ENCODE peak calls at places on chromosomes 7 and 10, in five cellular contexts. One of them, this sample, is unnamed.

GRCh38 chr10:68647928-68648327 is 73.1 kb upstream of the CCAR1 start:
- DNase-seq in GM12891: no peak
- DNase-seq in SK-N-SH: no peak
- DNase-seq in spleen: no peak
- DNase-seq in suprapubic skin: no peak
- DNase-seq in this sample: no peak

GRCh38 chr10:3397231-3397630 is 224.6 kb upstream of the PITRM1 start:
- DNase-seq in GM12891: no peak
- DNase-seq in SK-N-SH: no peak
- DNase-seq in spleen: no peak
- DNase-seq in suprapubic skin: no peak
- DNase-seq in this sample: no peak

GRCh38 chr7:151755131-151755787 is 121.7 kb downstream of the PRKAG2 start:
- DNase-seq in GM12891: no peak
- DNase-seq in SK-N-SH: no peak
- DNase-seq in spleen: no peak
- DNase-seq in suprapubic skin: peak
- DNase-seq in this sample: no peak

GRCh38 chr7:117219485-117219884 is 103.4 kb downstream of the WNT2 start:
- DNase-seq in GM12891: no peak
- DNase-seq in SK-N-SH: no peak
- DNase-seq in spleen: no peak
- DNase-seq in suprapubic skin: no peak
- DNase-seq in this sample: no peak

GRCh38 chr7:27104244-27105149 is 2.0 kb upstream of the HOXA2 start:
- DNase-seq in GM12891: no peak
- DNase-seq in SK-N-SH: no peak
- DNase-seq in spleen: no peak
- DNase-seq in suprapubic skin: no peak
- DNase-seq in this sample: no peak

GRCh38 chr10:110006358-110007170 is 1.2 kb upstream of the ADD3 start:
- DNase-seq in GM12891: no peak
- DNase-seq in SK-N-SH: peak
- DNase-seq in spleen: no peak
- DNase-seq in suprapubic skin: peak
- DNase-seq in this sample: peak

GRCh38 chr7:28096713-28097112 is 83.9 kb downstream of the JAZF1 start:
- DNase-seq in GM12891: peak
- DNase-seq in SK-N-SH: peak
- DNase-seq in spleen: no peak
- DNase-seq in suprapubic skin: no peak
- DNase-seq in this sample: no peak

GRCh38 chr7:20352573-20353304 is 22.0 kb downstream of the ITGB8 start:
- DNase-seq in GM12891: no peak
- DNase-seq in SK-N-SH: no peak
- DNase-seq in spleen: no peak
- DNase-seq in suprapubic skin: no peak
- DNase-seq in this sample: no peak

GRCh38 chr7:106603300-106603699 is 57.7 kb downstream of the CCDC71L start:
- DNase-seq in GM12891: no peak
- DNase-seq in SK-N-SH: no peak
- DNase-seq in spleen: no peak
- DNase-seq in suprapubic skin: no peak
- DNase-seq in this sample: no peak

GRCh38 chr7:123070702-123071286 is 75.3 kb upstream of the TAS2R16 start:
- DNase-seq in GM12891: no peak
- DNase-seq in SK-N-SH: peak
- DNase-seq in spleen: no peak
- DNase-seq in suprapubic skin: no peak
- DNase-seq in this sample: no peak

GRCh38 chr7:76020031-76020714 is 25.8 kb upstream of the TMEM120A start:
- DNase-seq in GM12891: peak
- DNase-seq in SK-N-SH: peak
- DNase-seq in spleen: peak
- DNase-seq in suprapubic skin: peak
- DNase-seq in this sample: no peak

GRCh38 chr7:149817301-149817771 is 20.8 kb upstream of the ZNF862 start:
- DNase-seq in GM12891: no peak
- DNase-seq in SK-N-SH: peak
- DNase-seq in spleen: peak
- DNase-seq in suprapubic skin: no peak
- DNase-seq in this sample: no peak

GRCh38 chr7:114939484-114940097 is 17.7 kb downstream of the MDFIC start:
- DNase-seq in GM12891: no peak
- DNase-seq in SK-N-SH: no peak
- DNase-seq in spleen: no peak
- DNase-seq in suprapubic skin: no peak
- DNase-seq in this sample: no peak

GRCh38 chr7:115070311-115070710 is 148.4 kb downstream of the MDFIC start:
- DNase-seq in GM12891: no peak
- DNase-seq in SK-N-SH: no peak
- DNase-seq in spleen: no peak
- DNase-seq in suprapubic skin: no peak
- DNase-seq in this sample: no peak

GRCh38 chr10:5574642-5575131 is 49.9 kb downstream of the CALML3 start:
- DNase-seq in GM12891: no peak
- DNase-seq in SK-N-SH: no peak
- DNase-seq in spleen: peak
- DNase-seq in suprapubic skin: no peak
- DNase-seq in this sample: no peak

GRCh38 chr7:109821156-109821555 is 1251.5 kb downstream of the DNAJB9 start:
- DNase-seq in GM12891: no peak
- DNase-seq in SK-N-SH: no peak
- DNase-seq in spleen: no peak
- DNase-seq in suprapubic skin: no peak
- DNase-seq in this sample: no peak

GRCh38 chr10:48731654-48732053 is 47.0 kb downstream of the WDFY4 start:
- DNase-seq in GM12891: no peak
- DNase-seq in SK-N-SH: no peak
- DNase-seq in spleen: no peak
- DNase-seq in suprapubic skin: no peak
- DNase-seq in this sample: peak

GRCh38 chr10:124906551-124907001 is 35.3 kb upstream of the ZRANB1 start:
- DNase-seq in GM12891: no peak
- DNase-seq in SK-N-SH: no peak
- DNase-seq in spleen: no peak
- DNase-seq in suprapubic skin: no peak
- DNase-seq in this sample: no peak

GRCh38 chr10:3805791-3806381 is 20.9 kb upstream of the KLF6 start:
- DNase-seq in GM12891: no peak
- DNase-seq in SK-N-SH: no peak
- DNase-seq in spleen: peak
- DNase-seq in suprapubic skin: no peak
- DNase-seq in this sample: no peak

GRCh38 chr7:88311675-88312036 is 5.0 kb upstream of the STEAP4 start:
- DNase-seq in GM12891: no peak
- DNase-seq in SK-N-SH: no peak
- DNase-seq in spleen: no peak
- DNase-seq in suprapubic skin: no peak
- DNase-seq in this sample: no peak

GRCh38 chr7:27185013-27185707 is at the start of gene HOXA11:
- DNase-seq in GM12891: no peak
- DNase-seq in SK-N-SH: no peak
- DNase-seq in spleen: peak
- DNase-seq in suprapubic skin: peak
- DNase-seq in this sample: no peak

GRCh38 chr7:90629306-90629918 is 33.3 kb downstream of the CDK14 start:
- DNase-seq in GM12891: no peak
- DNase-seq in SK-N-SH: peak
- DNase-seq in spleen: no peak
- DNase-seq in suprapubic skin: no peak
- DNase-seq in this sample: no peak

GRCh38 chr10:33743429-33743857 is 409.0 kb upstream of the NRP1 start:
- DNase-seq in GM12891: no peak
- DNase-seq in SK-N-SH: no peak
- DNase-seq in spleen: no peak
- DNase-seq in suprapubic skin: no peak
- DNase-seq in this sample: no peak

GRCh38 chr7:155009570-155010157 is 6.7 kb upstream of the PAXIP1 start:
- DNase-seq in GM12891: no peak
- DNase-seq in SK-N-SH: peak
- DNase-seq in spleen: no peak
- DNase-seq in suprapubic skin: no peak
- DNase-seq in this sample: no peak

GRCh38 chr7:106180721-106181120 is 68.6 kb upstream of the SYPL1 start:
- DNase-seq in GM12891: no peak
- DNase-seq in SK-N-SH: no peak
- DNase-seq in spleen: no peak
- DNase-seq in suprapubic skin: no peak
- DNase-seq in this sample: no peak

GRCh38 chr10:119250641-119251314 is 43.4 kb downstream of the GRK5 start:
- DNase-seq in GM12891: no peak
- DNase-seq in SK-N-SH: no peak
- DNase-seq in spleen: peak
- DNase-seq in suprapubic skin: no peak
- DNase-seq in this sample: no peak

DNA sequence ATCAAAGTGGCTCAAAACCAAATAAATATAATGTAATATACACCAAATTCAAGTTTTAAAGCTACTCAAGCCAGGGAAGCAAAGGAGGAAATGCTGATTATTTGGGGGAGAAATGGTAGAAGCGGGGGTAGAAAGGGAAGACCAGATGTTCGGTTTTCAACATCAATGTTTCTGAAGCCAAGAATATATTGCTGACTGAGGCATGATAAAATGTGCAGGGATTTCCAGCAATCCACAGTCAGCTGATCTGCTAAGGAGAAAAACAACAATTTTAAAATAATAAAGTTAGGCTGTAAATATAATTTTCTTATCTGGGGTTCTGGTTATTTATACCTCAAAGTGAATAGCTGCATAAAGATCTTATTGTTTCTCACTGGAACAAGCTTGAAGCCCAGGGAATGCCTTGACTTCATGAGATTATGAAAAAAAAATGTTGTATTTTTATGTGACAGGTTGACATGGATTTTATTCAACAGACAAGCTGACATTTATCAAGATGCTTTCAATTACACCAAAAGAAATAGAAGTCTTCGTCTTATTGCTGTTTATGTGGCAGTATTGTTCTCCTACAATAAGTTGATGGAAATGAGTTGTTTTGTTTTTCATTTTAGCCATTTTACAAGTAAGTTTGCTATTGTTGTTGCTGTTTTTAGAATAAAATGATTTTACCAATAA is 28.6 kb upstream of the BMPER start:
- DNase-seq in GM12891: no peak
- DNase-seq in SK-N-SH: no peak
- DNase-seq in spleen: no peak
- DNase-seq in suprapubic skin: no peak
- DNase-seq in this sample: no peak
- TF ChIP-seq POLR2AphosphoS5 in GM12891: no peak
- TF ChIP-seq POLR2AphosphoS5 in SK-N-SH: no peak
- TF ChIP-seq POLR2AphosphoS5 in spleen: no peak
- TF ChIP-seq POLR2AphosphoS5 in suprapubic skin: no peak
- TF ChIP-seq POLR2AphosphoS5 in this sample: no peak

GRCh38 chr10:133394064-133394663 is at the start of gene MTG1:
- DNase-seq in GM12891: peak
- DNase-seq in SK-N-SH: peak
- DNase-seq in spleen: peak
- DNase-seq in suprapubic skin: peak
- DNase-seq in this sample: no peak
- TF ChIP-seq POLR2AphosphoS5 in GM12891: peak
- TF ChIP-seq POLR2AphosphoS5 in SK-N-SH: peak
- TF ChIP-seq POLR2AphosphoS5 in spleen: peak
- TF ChIP-seq POLR2AphosphoS5 in suprapubic skin: peak
- TF ChIP-seq POLR2AphosphoS5 in this sample: peak

GRCh38 chr10:47255033-47255813 is 44.8 kb upstream of the GDF10 start:
- DNase-seq in GM12891: no peak
- DNase-seq in SK-N-SH: no peak
- DNase-seq in spleen: no peak
- DNase-seq in suprapubic skin: no peak
- DNase-seq in this sample: peak

GRCh38 chr10:47253651-47254375 is 46.2 kb upstream of the GDF10 start:
- DNase-seq in GM12891: no peak
- DNase-seq in SK-N-SH: no peak
- DNase-seq in spleen: no peak
- DNase-seq in suprapubic skin: no peak
- DNase-seq in this sample: peak

GRCh38 chr10:47254611-47255010 is 45.4 kb upstream of the GDF10 start:
- DNase-seq in GM12891: no peak
- DNase-seq in SK-N-SH: no peak
- DNase-seq in spleen: no peak
- DNase-seq in suprapubic skin: no peak
- DNase-seq in this sample: peak

GRCh38 chr10:47252093-47252780 is 47.8 kb upstream of the GDF10 start:
- DNase-seq in GM12891: no peak
- DNase-seq in SK-N-SH: no peak
- DNase-seq in spleen: no peak
- DNase-seq in suprapubic skin: no peak
- DNase-seq in this sample: peak

DNA sequence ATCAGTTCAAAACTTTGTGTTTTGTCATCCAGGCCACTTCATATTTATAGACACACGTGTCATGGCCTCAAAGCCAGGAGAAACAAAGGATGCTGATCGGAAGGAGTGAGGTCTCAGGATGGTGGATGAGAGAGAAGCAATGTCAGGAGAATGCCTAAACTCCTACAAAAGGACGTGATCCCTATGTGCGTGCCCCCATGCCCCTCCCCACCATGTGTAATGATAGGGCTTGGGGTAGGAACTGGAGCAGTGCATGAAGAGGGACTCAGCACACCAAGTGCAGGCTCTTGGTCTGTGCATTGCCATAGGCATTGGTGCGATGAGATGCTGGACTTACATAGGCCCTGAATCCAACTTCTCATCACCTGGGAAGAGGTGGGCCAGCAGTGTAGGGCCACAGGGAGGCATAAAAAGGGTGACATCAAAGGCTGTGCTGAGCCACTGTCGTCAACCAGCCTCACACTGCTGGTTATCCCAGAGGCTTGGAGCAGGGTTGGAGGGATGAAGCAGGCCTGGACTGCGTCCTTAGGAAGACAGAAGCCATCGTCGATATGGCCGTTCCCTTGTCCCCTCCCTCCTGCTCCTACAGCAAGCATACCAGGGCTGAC is 46.9 kb upstream of the GDF10 start:
- DNase-seq in GM12891: no peak
- DNase-seq in SK-N-SH: no peak
- DNase-seq in spleen: no peak
- DNase-seq in suprapubic skin: no peak
- DNase-seq in this sample: peak
- TF ChIP-seq POLR2AphosphoS5 in GM12891: no peak
- TF ChIP-seq POLR2AphosphoS5 in SK-N-SH: no peak
- TF ChIP-seq POLR2AphosphoS5 in spleen: no peak
- TF ChIP-seq POLR2AphosphoS5 in suprapubic skin: no peak
- TF ChIP-seq POLR2AphosphoS5 in this sample: no peak

GRCh38 chr7:128792471-128793183 is 859 bp downstream of the CCDC136 start:
- DNase-seq in GM12891: no peak
- DNase-seq in SK-N-SH: peak
- DNase-seq in spleen: no peak
- DNase-seq in suprapubic skin: peak
- DNase-seq in this sample: no peak

GRCh38 chr7:128790297-128791037 is 1.3 kb upstream of the CCDC136 start:
- DNase-seq in GM12891: no peak
- DNase-seq in SK-N-SH: peak
- DNase-seq in spleen: no peak
- DNase-seq in suprapubic skin: no peak
- DNase-seq in this sample: no peak

GRCh38 chr7:128793184-128793552 is 1.4 kb downstream of the CCDC136 start:
- DNase-seq in GM12891: no peak
- DNase-seq in SK-N-SH: no peak
- DNase-seq in spleen: no peak
- DNase-seq in suprapubic skin: no peak
- DNase-seq in this sample: no peak

GRCh38 chr7:128791968-128792319 is at the start of gene CCDC136:
- DNase-seq in GM12891: no peak
- DNase-seq in SK-N-SH: no peak
- DNase-seq in spleen: no peak
- DNase-seq in suprapubic skin: no peak
- DNase-seq in this sample: no peak

GRCh38 chr7:128791121-128791967 is 424 bp upstream of the CCDC136 start:
- DNase-seq in GM12891: peak
- DNase-seq in SK-N-SH: peak
- DNase-seq in spleen: peak
- DNase-seq in suprapubic skin: peak
- DNase-seq in this sample: no peak
- TF ChIP-seq POLR2AphosphoS5 in GM12891: no peak
- TF ChIP-seq POLR2AphosphoS5 in SK-N-SH: peak
- TF ChIP-seq POLR2AphosphoS5 in spleen: peak
- TF ChIP-seq POLR2AphosphoS5 in suprapubic skin: no peak
- TF ChIP-seq POLR2AphosphoS5 in this sample: peak

This sample was measured in vagina.